ENCODE peak calls at places on chromosomes 6 and 20, in four cellular contexts. One of them, this sample, is unnamed. For H3K9me3, the result is how much of the 10 kb centered on the place peaks cover.

GRCh38 chr6:106275692-106276091 is 49.9 kb downstream of the ATG5 start:
- DNase-seq in WERI-Rb-1: no peak
- DNase-seq in effector memory CD4-positive, alpha-beta T cell: no peak
- DNase-seq in CD4-positive, alpha-beta memory T cell: no peak
- DNase-seq in this sample: no peak

GRCh38 chr6:149264629-149265028 is 52.9 kb upstream of the TAB2 start:
- DNase-seq in WERI-Rb-1: no peak
- DNase-seq in effector memory CD4-positive, alpha-beta T cell: no peak
- DNase-seq in CD4-positive, alpha-beta memory T cell: peak
- DNase-seq in this sample: no peak

GRCh38 chr20:63878855-63879254 is 13.8 kb downstream of the TPD52L2 start:
- DNase-seq in WERI-Rb-1: no peak
- DNase-seq in effector memory CD4-positive, alpha-beta T cell: no peak
- DNase-seq in CD4-positive, alpha-beta memory T cell: peak
- DNase-seq in this sample: no peak

GRCh38 chr6:90180526-90180925 is 116.1 kb downstream of the BACH2 start:
- DNase-seq in WERI-Rb-1: no peak
- DNase-seq in effector memory CD4-positive, alpha-beta T cell: no peak
- DNase-seq in CD4-positive, alpha-beta memory T cell: no peak
- DNase-seq in this sample: no peak

GRCh38 chr6:127737009-127737486 is 160.1 kb downstream of the C6orf58 start:
- DNase-seq in WERI-Rb-1: peak
- DNase-seq in effector memory CD4-positive, alpha-beta T cell: peak
- DNase-seq in CD4-positive, alpha-beta memory T cell: peak
- DNase-seq in this sample: peak

GRCh38 chr6:105898286-105898685 is 187.8 kb upstream of the PRDM1 start:
- DNase-seq in WERI-Rb-1: no peak
- DNase-seq in effector memory CD4-positive, alpha-beta T cell: no peak
- DNase-seq in CD4-positive, alpha-beta memory T cell: no peak
- DNase-seq in this sample: no peak

GRCh38 chr6:42599558-42599957 is 35.7 kb downstream of the UBR2 start:
- DNase-seq in WERI-Rb-1: no peak
- DNase-seq in effector memory CD4-positive, alpha-beta T cell: no peak
- DNase-seq in CD4-positive, alpha-beta memory T cell: no peak
- DNase-seq in this sample: no peak

GRCh38 chr20:35013421-35014411 is 58.0 kb downstream of the MYH7B start:
- DNase-seq in WERI-Rb-1: no peak
- DNase-seq in effector memory CD4-positive, alpha-beta T cell: no peak
- DNase-seq in CD4-positive, alpha-beta memory T cell: no peak
- DNase-seq in this sample: peak

GRCh38 chr20:370977-371754 is 9.4 kb upstream of the TRIB3 start:
- DNase-seq in WERI-Rb-1: no peak
- DNase-seq in effector memory CD4-positive, alpha-beta T cell: no peak
- DNase-seq in CD4-positive, alpha-beta memory T cell: no peak
- DNase-seq in this sample: peak

GRCh38 chr20:13312300-13312699 is 91.2 kb downstream of the ISM1 start:
- DNase-seq in WERI-Rb-1: no peak
- DNase-seq in effector memory CD4-positive, alpha-beta T cell: no peak
- DNase-seq in CD4-positive, alpha-beta memory T cell: no peak
- DNase-seq in this sample: no peak

GRCh38 chr6:82144852-82145332 is 102.7 kb downstream of the IBTK start:
- DNase-seq in WERI-Rb-1: no peak
- DNase-seq in effector memory CD4-positive, alpha-beta T cell: no peak
- DNase-seq in CD4-positive, alpha-beta memory T cell: no peak
- DNase-seq in this sample: no peak

GRCh38 chr6:3280091-3280490 is 21.3 kb downstream of the PSMG4 start:
- DNase-seq in WERI-Rb-1: peak
- DNase-seq in effector memory CD4-positive, alpha-beta T cell: no peak
- DNase-seq in CD4-positive, alpha-beta memory T cell: no peak
- DNase-seq in this sample: peak

GRCh38 chr20:40945754-40946451 is 82.7 kb upstream of the TOP1 start:
- DNase-seq in WERI-Rb-1: peak
- DNase-seq in effector memory CD4-positive, alpha-beta T cell: no peak
- DNase-seq in CD4-positive, alpha-beta memory T cell: no peak
- DNase-seq in this sample: no peak

GRCh38 chr6:3946779-3947178 is 97.6 kb downstream of the FAM50B start:
- DNase-seq in WERI-Rb-1: no peak
- DNase-seq in effector memory CD4-positive, alpha-beta T cell: no peak
- DNase-seq in CD4-positive, alpha-beta memory T cell: no peak
- DNase-seq in this sample: no peak

GRCh38 chr6:85360794-85361642 is 88.9 kb upstream of the NT5E start:
- DNase-seq in WERI-Rb-1: no peak
- DNase-seq in effector memory CD4-positive, alpha-beta T cell: no peak
- DNase-seq in CD4-positive, alpha-beta memory T cell: no peak
- DNase-seq in this sample: no peak

GRCh38 chr20:57167971-57168693 is 98.3 kb downstream of the BMP7 start:
- DNase-seq in WERI-Rb-1: no peak
- DNase-seq in effector memory CD4-positive, alpha-beta T cell: no peak
- DNase-seq in CD4-positive, alpha-beta memory T cell: no peak
- DNase-seq in this sample: no peak

GRCh38 chr6:110039996-110040383 is 61.9 kb downstream of the GPR6 start:
- DNase-seq in WERI-Rb-1: peak
- DNase-seq in effector memory CD4-positive, alpha-beta T cell: no peak
- DNase-seq in CD4-positive, alpha-beta memory T cell: peak
- DNase-seq in this sample: no peak

GRCh38 chr6:160036790-160037206 is 67.9 kb downstream of the IGF2R start:
- DNase-seq in WERI-Rb-1: no peak
- DNase-seq in effector memory CD4-positive, alpha-beta T cell: no peak
- DNase-seq in CD4-positive, alpha-beta memory T cell: no peak
- DNase-seq in this sample: no peak

GRCh38 chr6:12490376-12490903 is 200.3 kb downstream of the EDN1 start:
- DNase-seq in WERI-Rb-1: no peak
- DNase-seq in effector memory CD4-positive, alpha-beta T cell: no peak
- DNase-seq in CD4-positive, alpha-beta memory T cell: no peak
- DNase-seq in this sample: no peak

GRCh38 chr20:20395856-20396600 is 28.1 kb downstream of the INSM1 start:
- DNase-seq in WERI-Rb-1: no peak
- DNase-seq in effector memory CD4-positive, alpha-beta T cell: no peak
- DNase-seq in CD4-positive, alpha-beta memory T cell: no peak
- DNase-seq in this sample: no peak

GRCh38 chr6:144581807-144582537 is 296.8 kb downstream of the UTRN start:
- DNase-seq in WERI-Rb-1: peak
- DNase-seq in effector memory CD4-positive, alpha-beta T cell: no peak
- DNase-seq in CD4-positive, alpha-beta memory T cell: peak
- DNase-seq in this sample: no peak

GRCh38 chr6:137879301-137879700 is 12.2 kb downstream of the TNFAIP3 start:
- DNase-seq in WERI-Rb-1: no peak
- DNase-seq in effector memory CD4-positive, alpha-beta T cell: no peak
- DNase-seq in CD4-positive, alpha-beta memory T cell: peak
- DNase-seq in this sample: no peak

GRCh38 chr6:130240232-130240631 is 17.5 kb upstream of the SAMD3 start:
- DNase-seq in WERI-Rb-1: no peak
- DNase-seq in effector memory CD4-positive, alpha-beta T cell: no peak
- DNase-seq in CD4-positive, alpha-beta memory T cell: no peak
- DNase-seq in this sample: no peak

GRCh38 chr6:53424976-53425718 is 76.4 kb upstream of the ELOVL5 start:
- DNase-seq in WERI-Rb-1: no peak
- DNase-seq in effector memory CD4-positive, alpha-beta T cell: no peak
- DNase-seq in CD4-positive, alpha-beta memory T cell: no peak
- DNase-seq in this sample: peak

GRCh38 chr6:152420696-152421095 is 216.5 kb downstream of the SYNE1 start:
- DNase-seq in WERI-Rb-1: no peak
- DNase-seq in effector memory CD4-positive, alpha-beta T cell: no peak
- DNase-seq in CD4-positive, alpha-beta memory T cell: no peak
- DNase-seq in this sample: no peak
- H3K9me3 ChIP-seq in WERI-Rb-1: under half
- H3K9me3 ChIP-seq in effector memory CD4-positive, alpha-beta T cell: under half
- H3K9me3 ChIP-seq in CD4-positive, alpha-beta memory T cell: under half
- H3K9me3 ChIP-seq in this sample: under half

GRCh38 chr20:1707588-1708449 is 50.2 kb upstream of the SIRPG start:
- DNase-seq in WERI-Rb-1: no peak
- DNase-seq in effector memory CD4-positive, alpha-beta T cell: no peak
- DNase-seq in CD4-positive, alpha-beta memory T cell: no peak
- DNase-seq in this sample: no peak
- H3K9me3 ChIP-seq in WERI-Rb-1: under half
- H3K9me3 ChIP-seq in effector memory CD4-positive, alpha-beta T cell: under half
- H3K9me3 ChIP-seq in CD4-positive, alpha-beta memory T cell: under half
- H3K9me3 ChIP-seq in this sample: under half

GRCh38 chr6:121627761-121628160 is 192.3 kb downstream of the GJA1 start:
- DNase-seq in WERI-Rb-1: no peak
- DNase-seq in effector memory CD4-positive, alpha-beta T cell: no peak
- DNase-seq in CD4-positive, alpha-beta memory T cell: no peak
- DNase-seq in this sample: peak
- H3K9me3 ChIP-seq in WERI-Rb-1: under half
- H3K9me3 ChIP-seq in effector memory CD4-positive, alpha-beta T cell: under half
- H3K9me3 ChIP-seq in CD4-positive, alpha-beta memory T cell: under half
- H3K9me3 ChIP-seq in this sample: under half

GRCh38 chr6:355373-355772 is 36.2 kb upstream of the IRF4 start:
- DNase-seq in WERI-Rb-1: no peak
- DNase-seq in effector memory CD4-positive, alpha-beta T cell: no peak
- DNase-seq in CD4-positive, alpha-beta memory T cell: no peak
- DNase-seq in this sample: no peak
- H3K9me3 ChIP-seq in WERI-Rb-1: under half
- H3K9me3 ChIP-seq in effector memory CD4-positive, alpha-beta T cell: under half
- H3K9me3 ChIP-seq in CD4-positive, alpha-beta memory T cell: under half
- H3K9me3 ChIP-seq in this sample: under half

DNA sequence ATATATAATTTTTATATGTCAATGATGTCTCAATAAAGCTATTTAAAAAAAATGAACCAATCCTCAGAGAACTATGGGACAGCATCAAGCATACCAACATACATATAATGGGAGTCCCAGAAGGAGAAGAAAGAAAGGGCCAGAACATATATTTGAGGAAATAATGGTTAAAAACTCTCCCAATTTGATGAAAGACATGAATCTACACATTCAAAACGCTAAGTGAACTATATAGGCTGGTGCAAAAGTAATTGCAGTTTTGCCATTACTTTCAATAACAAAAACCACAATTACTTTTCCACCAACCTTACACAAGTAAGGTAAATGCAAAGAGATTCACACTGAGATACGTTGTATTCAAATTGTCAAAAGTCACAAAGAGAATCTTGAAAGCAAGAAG is 43.4 kb downstream of the ZNF133 start:
- DNase-seq in WERI-Rb-1: no peak
- DNase-seq in effector memory CD4-positive, alpha-beta T cell: no peak
- DNase-seq in CD4-positive, alpha-beta memory T cell: no peak
- DNase-seq in this sample: no peak
- H3K9me3 ChIP-seq in WERI-Rb-1: under half
- H3K9me3 ChIP-seq in effector memory CD4-positive, alpha-beta T cell: under half
- H3K9me3 ChIP-seq in CD4-positive, alpha-beta memory T cell: under half
- H3K9me3 ChIP-seq in this sample: under half

GRCh38 chr6:19180348-19181073 is 656.7 kb upstream of the ID4 start:
- DNase-seq in WERI-Rb-1: no peak
- DNase-seq in effector memory CD4-positive, alpha-beta T cell: no peak
- DNase-seq in CD4-positive, alpha-beta memory T cell: no peak
- DNase-seq in this sample: no peak
- H3K9me3 ChIP-seq in WERI-Rb-1: under half
- H3K9me3 ChIP-seq in effector memory CD4-positive, alpha-beta T cell: under half
- H3K9me3 ChIP-seq in CD4-positive, alpha-beta memory T cell: under half
- H3K9me3 ChIP-seq in this sample: under half

DNA sequence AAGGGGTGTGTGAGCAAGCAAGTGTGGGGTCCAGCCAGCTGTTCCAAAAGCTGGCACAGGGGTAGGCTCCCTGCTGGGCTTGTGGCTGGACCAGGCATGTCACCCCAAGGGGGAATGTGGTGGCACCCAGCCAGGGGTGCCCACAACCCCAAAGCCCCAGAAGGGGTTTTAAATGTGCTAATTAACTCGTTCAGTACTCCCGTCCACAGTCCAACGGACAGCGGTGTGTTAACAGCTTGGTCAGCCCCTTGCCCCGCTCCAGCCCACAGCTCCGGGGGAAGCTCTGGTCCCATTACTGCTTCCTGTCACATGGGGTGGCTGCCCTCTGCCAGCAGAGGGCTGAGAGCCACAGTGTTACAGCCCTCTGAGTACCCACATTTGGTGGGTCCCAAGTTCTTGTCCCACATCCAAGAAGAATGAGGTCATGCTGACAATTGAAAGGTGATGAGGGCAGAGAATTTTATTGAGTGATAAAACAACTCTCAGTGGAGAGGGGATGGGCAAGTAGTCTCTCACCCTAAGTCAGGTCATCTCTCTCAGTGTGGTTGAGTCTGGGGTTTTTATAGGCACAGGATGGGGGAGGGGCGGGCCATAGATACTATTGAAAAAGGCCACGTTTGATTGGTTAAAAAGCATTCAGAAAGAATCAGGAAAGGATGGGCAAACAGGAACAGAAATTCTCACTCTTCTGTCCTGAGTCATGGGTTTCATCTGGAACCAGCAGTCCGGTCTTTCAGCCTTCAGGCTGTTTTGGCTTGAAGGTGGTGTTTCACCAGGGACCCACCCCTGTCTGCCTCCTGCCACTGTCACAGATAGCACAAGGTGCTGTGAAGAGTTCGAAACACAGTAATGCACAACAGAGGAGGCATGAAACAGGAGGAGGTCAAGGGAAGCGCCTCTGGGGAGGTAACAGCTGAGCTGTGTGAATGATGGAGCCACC is 238.5 kb downstream of the NFATC2 start:
- DNase-seq in WERI-Rb-1: no peak
- DNase-seq in effector memory CD4-positive, alpha-beta T cell: no peak
- DNase-seq in CD4-positive, alpha-beta memory T cell: no peak
- DNase-seq in this sample: no peak
- H3K9me3 ChIP-seq in WERI-Rb-1: under half
- H3K9me3 ChIP-seq in effector memory CD4-positive, alpha-beta T cell: under half
- H3K9me3 ChIP-seq in CD4-positive, alpha-beta memory T cell: under half
- H3K9me3 ChIP-seq in this sample: under half

GRCh38 chr20:58851221-58851968 is 693 bp upstream of the GNAS-AS1 start:
- DNase-seq in WERI-Rb-1: no peak
- DNase-seq in effector memory CD4-positive, alpha-beta T cell: no peak
- DNase-seq in CD4-positive, alpha-beta memory T cell: no peak
- DNase-seq in this sample: no peak
- H3K9me3 ChIP-seq in WERI-Rb-1: under half
- H3K9me3 ChIP-seq in effector memory CD4-positive, alpha-beta T cell: under half
- H3K9me3 ChIP-seq in CD4-positive, alpha-beta memory T cell: under half
- H3K9me3 ChIP-seq in this sample: under half

GRCh38 chr6:27452496-27452897 is 20.4 kb downstream of the ZNF184 start:
- DNase-seq in WERI-Rb-1: no peak
- DNase-seq in effector memory CD4-positive, alpha-beta T cell: no peak
- DNase-seq in CD4-positive, alpha-beta memory T cell: no peak
- DNase-seq in this sample: no peak

GRCh38 chr6:27442932-27443331 is 30.0 kb downstream of the ZNF184 start:
- DNase-seq in WERI-Rb-1: no peak
- DNase-seq in effector memory CD4-positive, alpha-beta T cell: no peak
- DNase-seq in CD4-positive, alpha-beta memory T cell: no peak
- DNase-seq in this sample: no peak

GRCh38 chr6:27451660-27452390 is 21.1 kb downstream of the ZNF184 start:
- DNase-seq in WERI-Rb-1: no peak
- DNase-seq in effector memory CD4-positive, alpha-beta T cell: no peak
- DNase-seq in CD4-positive, alpha-beta memory T cell: no peak
- DNase-seq in this sample: no peak

DNA sequence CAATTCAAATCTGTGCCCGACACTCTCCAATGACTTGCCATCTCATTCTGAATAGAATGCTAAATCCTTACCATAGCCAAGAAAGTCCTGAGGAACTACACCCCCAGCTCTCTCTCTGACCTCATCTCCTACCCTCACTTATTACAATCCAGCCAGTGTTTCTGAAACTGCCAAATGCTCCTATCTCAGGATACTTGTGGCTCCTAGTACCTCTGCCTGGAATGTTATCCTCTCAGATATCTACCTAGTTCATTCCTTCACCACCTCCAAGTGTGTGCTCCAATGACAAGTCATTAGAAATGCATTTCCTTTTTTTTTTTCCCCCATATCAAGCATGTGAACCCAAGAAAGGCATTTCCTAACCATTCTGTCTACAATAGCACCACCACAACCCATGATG is 24.4 kb downstream of the ZNF184 start:
- DNase-seq in WERI-Rb-1: no peak
- DNase-seq in effector memory CD4-positive, alpha-beta T cell: no peak
- DNase-seq in CD4-positive, alpha-beta memory T cell: no peak
- DNase-seq in this sample: no peak
- H3K9me3 ChIP-seq in WERI-Rb-1: under half
- H3K9me3 ChIP-seq in effector memory CD4-positive, alpha-beta T cell: under half
- H3K9me3 ChIP-seq in CD4-positive, alpha-beta memory T cell: half or more
- H3K9me3 ChIP-seq in this sample: under half